ENCODE peak calls at places on chromosomes 11 and 22, in eight cellular contexts. D, C, B, N, R, Y, Q and L are unnamed samples.

GRCh38 chr11:409600-410471 is 5.0 kb downstream of the SIGIRR start:
- DNase-seq in N (no peak), Q (no peak), R (no peak), B (no peak), D (no peak), C (no peak), Y (no peak), L (no peak)

GRCh38 chr11:102724904-102725515 is at the start of gene MMP8:
- DNase-seq in B (peak), R (no peak), D (no peak), Y (no peak), N (no peak), C (peak), Q (no peak), L (no peak)

GRCh38 chr11:13535819-13536218 is 40.0 kb upstream of the PTH start:
- DNase-seq in B (peak), N (no peak), D (no peak), Q (no peak), C (no peak), Y (peak), R (no peak), L (no peak)

GRCh38 chr22:38696606-38697005 is 4.1 kb downstream of the JOSD1 start:
- DNase-seq in R (peak), B (peak), Q (no peak), Y (peak), C (peak), D (no peak), N (peak), L (no peak)

GRCh38 chr11:75142714-75143419 is 8.0 kb upstream of the SLCO2B1 start:
- DNase-seq in D (peak), C (peak), Y (peak), Q (peak), N (peak), B (peak), R (peak), L (no peak)

GRCh38 chr11:17609536-17610401 is 62.7 kb downstream of the OTOG start:
- DNase-seq in D (no peak), N (no peak), C (no peak), Y (no peak), B (no peak), Q (no peak), R (no peak), L (no peak)

GRCh38 chr11:10455637-10456487 is 798 bp downstream of the AMPD3 start:
- DNase-seq in B (peak), Y (peak), D (peak), Q (peak), R (peak), N (peak), C (peak), L (no peak)

GRCh38 chr22:19998232-19998951 is 18.2 kb downstream of the ARVCF start:
- DNase-seq in Q (no peak), Y (no peak), D (peak), N (no peak), R (no peak), B (no peak), C (no peak), L (no peak)

GRCh38 chr11:115696472-115697011 is 192.3 kb upstream of the CADM1 start:
- DNase-seq in C (no peak), R (no peak), N (no peak), Y (no peak), B (no peak), D (no peak), Q (no peak), L (no peak)

GRCh38 chr22:24768537-24769374 is 5.8 kb downstream of the PIWIL3 start:
- DNase-seq in Y (peak), Q (peak), D (peak), C (peak), N (peak), R (peak), B (peak), L (peak)

GRCh38 chr22:17547995-17548755 is 15.1 kb upstream of the SLC25A18 start:
- DNase-seq in Y (no peak), C (no peak), B (no peak), R (no peak), Q (no peak), D (no peak), N (no peak), L (no peak)

GRCh38 chr22:26564672-26565071 is 25.3 kb downstream of the TPST2 start:
- DNase-seq in Y (no peak), R (no peak), C (no peak), N (no peak), D (no peak), B (no peak), Q (no peak), L (no peak)

GRCh38 chr11:113148652-113149051 is 165.7 kb upstream of the TTC12 start:
- DNase-seq in B (no peak), D (no peak), R (no peak), N (no peak), Q (no peak), Y (no peak), C (no peak), L (no peak)

GRCh38 chr22:37021710-37022482 is 2.4 kb downstream of the MPST start:
- DNase-seq in Y (peak), D (no peak), R (peak), Q (peak), C (peak), N (no peak), B (no peak), L (no peak)

GRCh38 chr11:63019506-63019905 is 3.9 kb upstream of the SLC22A8 start:
- DNase-seq in B (no peak), C (no peak), D (no peak), R (no peak), Y (no peak), Q (no peak), N (no peak), L (no peak)

GRCh38 chr22:41308054-41308453 is 6.7 kb downstream of the ZC3H7B start:
- DNase-seq in Q (no peak), D (no peak), R (peak), Y (no peak), N (no peak), C (peak), B (no peak), L (no peak)

GRCh38 chr11:12455938-12456337 is 78.6 kb downstream of the PARVA start:
- DNase-seq in N (no peak), D (no peak), B (no peak), Y (no peak), C (peak), R (peak), Q (no peak), L (no peak)

GRCh38 chr11:102322560-102322959 is 5.3 kb downstream of the BIRC3 start:
- DNase-seq in Q (no peak), R (no peak), N (no peak), B (no peak), Y (no peak), D (no peak), C (no peak), L (no peak)

GRCh38 chr11:75966546-75967287 is 151.7 kb downstream of the UVRAG start:
- DNase-seq in Y (no peak), N (no peak), B (peak), C (peak), D (no peak), R (peak), Q (no peak), L (no peak)

GRCh38 chr11:16561150-16561549 is 177.3 kb upstream of the C11orf58 start:
- DNase-seq in R (no peak), C (no peak), D (no peak), B (no peak), N (no peak), Y (no peak), Q (no peak), L (no peak)

GRCh38 chr22:42180349-42180842 is 49.8 kb upstream of the CYP2D6 start:
- DNase-seq in D (no peak), B (no peak), Y (peak), N (no peak), R (no peak), Q (peak), C (peak), L (peak)

GRCh38 chr11:134014502-134014901 is 54.4 kb upstream of the JAM3 start:
- DNase-seq in Y (peak), D (peak), B (peak), N (no peak), C (no peak), Q (no peak), R (peak), L (no peak)

GRCh38 chr11:1260023-1260501 is 37.2 kb downstream of the MUC5B start:
- DNase-seq in D (no peak), Q (peak), B (no peak), N (peak), Y (peak), C (no peak), R (peak), L (no peak)

GRCh38 chr11:126405374-126405773 is 49.9 kb downstream of the ST3GAL4 start:
- DNase-seq in D (no peak), N (peak), B (no peak), C (no peak), Y (no peak), R (no peak), Q (no peak), L (no peak)

GRCh38 chr22:35361001-35361551 is 19.8 kb upstream of the HMOX1 start:
- DNase-seq in R (no peak), Q (no peak), B (no peak), Y (no peak), C (no peak), N (no peak), D (no peak), L (no peak)

GRCh38 chr11:12591706-12592105 is 82.5 kb upstream of the TEAD1 start:
- DNase-seq in C (no peak), Y (no peak), N (no peak), R (no peak), D (no peak), B (no peak), Q (no peak), L (no peak)

GRCh38 chr22:29700949-29701927 is 18.6 kb upstream of the CABP7 start:
- DNase-seq in C (no peak), Y (peak), N (peak), D (peak), Q (no peak), R (no peak), B (peak), L (no peak)

GRCh38 chr11:74185285-74185684 is 14.2 kb downstream of the PPME1 start:
- DNase-seq in D (no peak), B (no peak), Q (no peak), Y (no peak), C (no peak), R (no peak), N (no peak), L (no peak)

GRCh38 chr11:36565033-36565610 is 2.7 kb upstream of the RAG1 start:
- DNase-seq in D (no peak), R (no peak), Q (no peak), N (no peak), Y (no peak), B (no peak), C (no peak), L (no peak)

GRCh38 chr22:24191381-24191841 is 10.1 kb downstream of the SUSD2 start:
- DNase-seq in B (no peak), Q (no peak), C (no peak), Y (no peak), D (no peak), R (no peak), N (no peak), L (no peak)